ENCODE peak calls at places on chromosomes 2 and 18, in five cellular contexts. V is pancreas, Z is breast epithelium, M is keratinocyte, G is psoas muscle. C is an unnamed sample.
A peak's percentile ranks its signal among the peaks of the same experiment; 100 is the strongest.

GRCh38 chr2:190879474-190880373 is 897 bp upstream of the GLS start:
- DNase-seq in V (peak; percentile 27), Z (no peak), M (no peak), G (no peak), C (no peak)

GRCh38 chr2:236675051-236675450 is 105.4 kb downstream of the ACKR3 start:
- DNase-seq in V (no peak), Z (no peak), M (no peak), G (no peak), C (no peak)

GRCh38 chr2:13014783-13015182 is 298.0 kb downstream of the TRIB2 start:
- DNase-seq in V (no peak), Z (no peak), M (no peak), G (no peak), C (no peak)

GRCh38 chr2:86072271-86072858 is 33.3 kb downstream of the POLR1A start:
- DNase-seq in V (peak; percentile 88), Z (peak; percentile 80), M (no peak), G (peak; percentile 85), C (peak; percentile 61)

GRCh38 chr2:222423632-222424280 is 587 bp upstream of the SGPP2 start:
- DNase-seq in V (no peak), Z (no peak), M (no peak), G (no peak), C (peak; percentile 29)

GRCh38 chr2:224973112-224974016 is 68.9 kb downstream of the DOCK10 start:
- DNase-seq in V (no peak), Z (no peak), M (no peak), G (no peak), C (no peak)

GRCh38 chr2:202038471-202039277 is 5.0 kb downstream of the FZD7 start:
- DNase-seq in V (no peak), Z (no peak), M (no peak), G (peak; percentile 77), C (peak; percentile 57)

GRCh38 chr2:119544075-119545031 is at the start of gene CFAP221:
- DNase-seq in V (peak; percentile 80), Z (peak; percentile 28), M (no peak), G (peak; percentile 86), C (peak; percentile 47)

GRCh38 chr2:224209927-224210326 is 170.8 kb upstream of the SERPINE2 start:
- DNase-seq in V (no peak), Z (no peak), M (no peak), G (no peak), C (no peak)

GRCh38 chr2:143815082-143815481 is 685.9 kb downstream of the ARHGAP15 start:
- DNase-seq in V (no peak), Z (no peak), M (no peak), G (no peak), C (no peak)

GRCh38 chr2:65403529-65403915 is 28.9 kb downstream of the SPRED2 start:
- DNase-seq in V (no peak), Z (no peak), M (no peak), G (no peak), C (no peak)
- H3K4me1 ChIP-seq in V (peaks cover 11% of the 10 kb centered on the region), Z (peaks cover 9% of the 10 kb centered on the region), M (peaks cover 11% of the 10 kb centered on the region), G (no peaks in the 10 kb centered on the region), C (peaks cover 20% of the 10 kb centered on the region)

GRCh38 chr18:2173464-2173863 is 397.8 kb downstream of the METTL4 start:
- DNase-seq in V (no peak), Z (no peak), M (no peak), G (no peak), C (peak; percentile 73)

GRCh38 chr18:2168022-2168421 is 403.3 kb downstream of the METTL4 start:
- DNase-seq in V (no peak), Z (no peak), M (no peak), G (no peak), C (no peak)

GRCh38 chr18:2169656-2170055 is 401.6 kb downstream of the METTL4 start:
- DNase-seq in V (no peak), Z (no peak), M (no peak), G (no peak), C (no peak)

GRCh38 chr18:2171840-2172625 is 399.3 kb downstream of the METTL4 start:
- DNase-seq in V (no peak), Z (no peak), M (no peak), G (no peak), C (peak; percentile 52)
- H3K4me1 ChIP-seq in V (no peaks in the 10 kb centered on the region), Z (no peaks in the 10 kb centered on the region), M (no peaks in the 10 kb centered on the region), G (no peaks in the 10 kb centered on the region), C (peaks cover 35% of the 10 kb centered on the region)

GRCh38 chr2:69863310-69863709 is 30.4 kb upstream of the SNRNP27 start:
- DNase-seq in V (no peak), Z (no peak), M (no peak), G (no peak), C (no peak)
- H3K4me1 ChIP-seq in V (no peaks in the 10 kb centered on the region), Z (no peaks in the 10 kb centered on the region), M (no peaks in the 10 kb centered on the region), G (no peaks in the 10 kb centered on the region), C (no peaks in the 10 kb centered on the region)

DNA sequence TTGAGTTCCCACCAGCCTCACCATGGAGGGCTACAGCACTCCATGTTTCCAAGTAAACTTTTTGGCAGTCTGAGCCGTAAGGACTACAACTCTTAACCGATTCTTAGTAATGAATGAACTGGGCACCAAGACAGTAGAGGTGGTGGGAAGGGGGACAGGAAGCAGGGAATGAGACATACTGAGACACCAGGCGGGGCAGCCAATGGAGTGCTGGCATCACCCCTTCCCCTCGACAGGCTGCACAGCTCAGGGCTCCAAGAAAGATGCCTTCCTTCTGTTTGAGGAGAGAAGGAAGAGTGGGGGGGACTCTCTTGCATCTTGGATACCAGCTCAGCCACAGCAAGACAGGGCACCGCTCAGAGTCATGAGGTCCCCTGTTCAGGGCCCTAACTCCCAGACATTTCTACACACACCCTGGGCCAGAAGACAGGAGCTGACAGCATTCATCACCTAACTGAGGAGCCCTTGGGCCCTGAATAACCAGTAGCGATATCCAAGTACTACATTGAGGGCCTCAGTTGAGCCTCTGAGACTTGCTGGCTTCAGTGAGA is 45.2 kb downstream of the USP34 start:
- DNase-seq in V (no peak), Z (no peak), M (no peak), G (no peak), C (no peak)
- H3K4me1 ChIP-seq in V (peaks cover 8% of the 10 kb centered on the region), Z (no peaks in the 10 kb centered on the region), M (peaks cover 18% of the 10 kb centered on the region), G (peaks cover 41% of the 10 kb centered on the region), C (no peaks in the 10 kb centered on the region)

GRCh38 chr2:226797989-226798421 is 1.6 kb downstream of the IRS1 start:
- DNase-seq in V (no peak), Z (no peak), M (no peak), G (peak; percentile 55), C (no peak)
- H3K4me1 ChIP-seq in V (peaks cover 26% of the 10 kb centered on the region), Z (no peaks in the 10 kb centered on the region), M (peaks cover 39% of the 10 kb centered on the region), G (peaks cover 57% of the 10 kb centered on the region), C (peaks cover 46% of the 10 kb centered on the region)

GRCh38 chr2:38074775-38075435 is 1.0 kb downstream of the CYP1B1 start:
- DNase-seq in V (no peak), Z (no peak), M (no peak), G (peak; percentile 59), C (peak; percentile 47)

GRCh38 chr2:38074047-38074774 is 1.7 kb downstream of the CYP1B1 start:
- DNase-seq in V (no peak), Z (no peak), M (no peak), G (peak; percentile 54), C (peak; percentile 39)

GRCh38 chr2:38076250-38076709 is 329 bp upstream of the CYP1B1 start:
- DNase-seq in V (peak; percentile 64), Z (peak; percentile 75), M (no peak), G (peak; percentile 85), C (peak; percentile 94)

GRCh38 chr2:38076710-38077430 is 919 bp upstream of the CYP1B1 start:
- DNase-seq in V (peak; percentile 54), Z (peak; percentile 60), M (no peak), G (peak; percentile 87), C (peak; percentile 73)

DNA sequence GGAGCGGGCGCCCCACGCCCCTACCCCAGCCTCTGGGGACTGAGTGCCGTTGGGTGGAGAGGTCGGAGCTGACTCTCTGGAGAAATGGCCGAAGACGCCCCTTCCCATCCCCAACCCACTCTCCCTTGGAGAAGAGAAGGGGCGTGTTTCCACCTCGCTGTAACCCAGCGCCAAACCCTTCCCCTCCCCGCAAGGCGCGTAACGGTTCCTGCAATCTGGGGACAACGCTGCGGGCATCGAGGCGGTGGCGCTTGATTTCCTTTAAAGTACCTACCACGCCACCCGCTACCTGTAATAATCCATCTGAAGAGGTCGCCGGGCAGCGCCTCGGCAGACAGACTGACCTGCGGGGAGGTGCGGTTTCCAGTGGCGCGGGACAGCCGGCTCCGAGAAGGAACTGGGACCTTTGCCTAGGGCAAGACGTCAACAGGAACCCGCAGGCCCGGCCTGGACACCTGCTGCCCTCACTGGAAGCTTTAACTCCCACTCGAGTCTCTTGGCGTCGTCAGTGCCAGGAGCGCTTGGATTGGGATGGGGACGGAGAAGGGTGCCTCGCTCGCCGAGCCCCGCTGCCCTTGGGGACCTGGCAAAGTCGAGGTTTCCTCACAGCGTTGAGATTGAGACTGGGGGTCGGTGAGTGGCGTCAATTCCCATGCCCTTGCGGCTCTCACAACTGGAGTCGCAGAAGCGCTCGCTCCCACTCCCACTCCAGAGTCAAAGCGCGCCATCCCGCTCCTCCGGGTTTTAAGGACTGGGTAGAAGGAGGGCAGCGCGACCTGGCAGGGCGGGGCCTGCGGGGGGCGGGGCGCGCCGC is at the start of gene CYP1B1:
- DNase-seq in V (peak; percentile 33), Z (no peak), M (no peak), G (peak; percentile 64), C (no peak)
- H3K4me1 ChIP-seq in V (no peaks in the 10 kb centered on the region), Z (peaks cover 3% of the 10 kb centered on the region), M (peaks cover 20% of the 10 kb centered on the region), G (peaks cover 25% of the 10 kb centered on the region), C (peaks cover 52% of the 10 kb centered on the region)

GRCh38 chr2:36485521-36485920 is 112.4 kb downstream of the FEZ2 start:
- DNase-seq in V (no peak), Z (no peak), M (no peak), G (no peak), C (peak; percentile 25)
- H3K4me1 ChIP-seq in V (peaks cover 14% of the 10 kb centered on the region), Z (peaks cover 19% of the 10 kb centered on the region), M (peaks cover 47% of the 10 kb centered on the region), G (peaks cover 75% of the 10 kb centered on the region), C (peaks cover 75% of the 10 kb centered on the region)

GRCh38 chr2:238425505-238425978 is 1.2 kb upstream of the ASB1 start:
- DNase-seq in V (no peak), Z (no peak), M (no peak), G (no peak), C (no peak)
- H3K4me1 ChIP-seq in V (no peaks in the 10 kb centered on the region), Z (no peaks in the 10 kb centered on the region), M (peaks cover 14% of the 10 kb centered on the region), G (peaks cover 22% of the 10 kb centered on the region), C (peaks cover 17% of the 10 kb centered on the region)

GRCh38 chr2:73174941-73175662 is 27.3 kb upstream of the NOTO start:
- DNase-seq in V (no peak), Z (no peak), M (no peak), G (no peak), C (no peak)

GRCh38 chr2:73175663-73176204 is 26.6 kb upstream of the NOTO start:
- DNase-seq in V (peak; percentile 83), Z (peak; percentile 39), M (no peak), G (peak; percentile 84), C (peak; percentile 54)

GRCh38 chr2:73172963-73173362 is 29.4 kb upstream of the NOTO start:
- DNase-seq in V (no peak), Z (no peak), M (no peak), G (no peak), C (no peak)

GRCh38 chr2:73174244-73174643 is 28.1 kb upstream of the NOTO start:
- DNase-seq in V (no peak), Z (no peak), M (no peak), G (no peak), C (no peak)

DNA sequence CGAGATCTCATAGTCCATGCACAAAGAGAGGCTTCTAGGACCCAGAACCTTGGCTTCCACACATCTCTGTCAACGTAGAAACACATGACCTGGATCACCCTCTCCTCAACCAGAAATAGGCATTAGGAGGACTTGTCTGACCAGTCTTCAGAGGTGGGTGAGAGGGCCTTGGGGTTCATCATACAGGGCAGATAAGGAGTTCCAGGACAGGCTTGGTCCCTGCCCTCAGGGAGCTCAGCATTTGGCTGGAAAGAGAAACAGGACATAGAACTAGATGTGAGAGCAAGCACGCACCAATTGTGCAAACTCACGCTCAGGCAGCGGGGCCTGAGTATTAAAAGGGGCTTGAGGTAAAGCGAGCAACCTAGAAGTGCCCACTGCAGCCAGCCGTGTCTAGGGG is 28.6 kb upstream of the NOTO start:
- DNase-seq in V (no peak), Z (no peak), M (no peak), G (no peak), C (no peak)
- H3K4me1 ChIP-seq in V (no peaks in the 10 kb centered on the region), Z (no peaks in the 10 kb centered on the region), M (peaks cover 19% of the 10 kb centered on the region), G (peaks cover 13% of the 10 kb centered on the region), C (peaks cover 19% of the 10 kb centered on the region)